ENCODE peak calls at places on chromosomes 2 and 18, in nine cellular contexts. One of them, this sample, is unnamed.

GRCh38 chr2:186755066-186755465 is 61.2 kb downstream of the FAM171B start:
- DNase-seq in fibroblast of mammary gland: peak; percentile 54
- DNase-seq in GM13976: no peak
- DNase-seq in tibial nerve: no peak
- DNase-seq in choroid plexus epithelial cell: peak; percentile 70
- DNase-seq in foreskin keratinocyte: no peak
- DNase-seq in stomach: no peak
- DNase-seq in IMR-90: peak; percentile 36
- DNase-seq in PC-9: no peak
- DNase-seq in this sample: peak; percentile 36

GRCh38 chr2:201881382-201881720 is 75.0 kb downstream of the CDK15 start:
- DNase-seq in fibroblast of mammary gland: peak; percentile 61
- DNase-seq in GM13976: no peak
- DNase-seq in tibial nerve: no peak
- DNase-seq in choroid plexus epithelial cell: no peak
- DNase-seq in foreskin keratinocyte: no peak
- DNase-seq in stomach: no peak
- DNase-seq in IMR-90: peak; percentile 50
- DNase-seq in PC-9: no peak
- DNase-seq in this sample: no peak

GRCh38 chr18:68759308-68759707 is 38.6 kb upstream of the CCDC102B start:
- DNase-seq in fibroblast of mammary gland: no peak
- DNase-seq in GM13976: no peak
- DNase-seq in tibial nerve: no peak
- DNase-seq in choroid plexus epithelial cell: no peak
- DNase-seq in foreskin keratinocyte: no peak
- DNase-seq in stomach: no peak
- DNase-seq in IMR-90: no peak
- DNase-seq in PC-9: no peak
- DNase-seq in this sample: no peak

GRCh38 chr2:102892693-102893290 is 131.0 kb downstream of the TMEM182 start:
- DNase-seq in fibroblast of mammary gland: no peak
- DNase-seq in GM13976: no peak
- DNase-seq in tibial nerve: no peak
- DNase-seq in choroid plexus epithelial cell: no peak
- DNase-seq in foreskin keratinocyte: no peak
- DNase-seq in stomach: no peak
- DNase-seq in IMR-90: no peak
- DNase-seq in PC-9: no peak
- DNase-seq in this sample: no peak

GRCh38 chr2:17813742-17814458 is 2.4 kb upstream of the MSGN1 start:
- DNase-seq in fibroblast of mammary gland: peak; percentile 70
- DNase-seq in GM13976: peak; percentile 67
- DNase-seq in tibial nerve: no peak
- DNase-seq in choroid plexus epithelial cell: peak; percentile 21
- DNase-seq in foreskin keratinocyte: peak; percentile 44
- DNase-seq in stomach: no peak
- DNase-seq in IMR-90: no peak
- DNase-seq in PC-9: no peak
- DNase-seq in this sample: peak; percentile 87

GRCh38 chr2:40746150-40746549 is 294.3 kb upstream of the SLC8A1 start:
- DNase-seq in fibroblast of mammary gland: no peak
- DNase-seq in GM13976: no peak
- DNase-seq in tibial nerve: no peak
- DNase-seq in choroid plexus epithelial cell: no peak
- DNase-seq in foreskin keratinocyte: no peak
- DNase-seq in stomach: no peak
- DNase-seq in IMR-90: no peak
- DNase-seq in PC-9: no peak
- DNase-seq in this sample: no peak

GRCh38 chr2:1864981-1865421 is 120.7 kb upstream of the PXDN start:
- DNase-seq in fibroblast of mammary gland: no peak
- DNase-seq in GM13976: no peak
- DNase-seq in tibial nerve: no peak
- DNase-seq in choroid plexus epithelial cell: no peak
- DNase-seq in foreskin keratinocyte: no peak
- DNase-seq in stomach: no peak
- DNase-seq in IMR-90: no peak
- DNase-seq in PC-9: no peak
- DNase-seq in this sample: peak; percentile 34

GRCh38 chr2:147600223-147600622 is 244.6 kb upstream of the ACVR2A start:
- DNase-seq in fibroblast of mammary gland: no peak
- DNase-seq in GM13976: no peak
- DNase-seq in tibial nerve: no peak
- DNase-seq in choroid plexus epithelial cell: no peak
- DNase-seq in foreskin keratinocyte: no peak
- DNase-seq in stomach: no peak
- DNase-seq in IMR-90: no peak
- DNase-seq in PC-9: no peak
- DNase-seq in this sample: no peak

GRCh38 chr2:71617266-71617665 is 163.9 kb downstream of the DYSF start:
- DNase-seq in fibroblast of mammary gland: no peak
- DNase-seq in GM13976: no peak
- DNase-seq in tibial nerve: no peak
- DNase-seq in choroid plexus epithelial cell: no peak
- DNase-seq in foreskin keratinocyte: no peak
- DNase-seq in stomach: peak; percentile 14
- DNase-seq in IMR-90: no peak
- DNase-seq in PC-9: no peak
- DNase-seq in this sample: peak; percentile 70

GRCh38 chr18:9731380-9731779 is 23.3 kb downstream of the RAB31 start:
- DNase-seq in fibroblast of mammary gland: peak; percentile 92
- DNase-seq in GM13976: no peak
- DNase-seq in tibial nerve: no peak
- DNase-seq in choroid plexus epithelial cell: peak; percentile 80
- DNase-seq in foreskin keratinocyte: peak; percentile 96
- DNase-seq in stomach: no peak
- DNase-seq in IMR-90: peak; percentile 88
- DNase-seq in PC-9: no peak
- DNase-seq in this sample: peak; percentile 90

GRCh38 chr2:24511894-24512293 is 20.8 kb downstream of the NCOA1 start:
- DNase-seq in fibroblast of mammary gland: no peak
- DNase-seq in GM13976: no peak
- DNase-seq in tibial nerve: no peak
- DNase-seq in choroid plexus epithelial cell: no peak
- DNase-seq in foreskin keratinocyte: no peak
- DNase-seq in stomach: no peak
- DNase-seq in IMR-90: no peak
- DNase-seq in PC-9: no peak
- DNase-seq in this sample: no peak

GRCh38 chr18:77004555-77005380 is 127.8 kb downstream of the MBP start:
- DNase-seq in fibroblast of mammary gland: no peak
- DNase-seq in GM13976: no peak
- DNase-seq in tibial nerve: no peak
- DNase-seq in choroid plexus epithelial cell: no peak
- DNase-seq in foreskin keratinocyte: no peak
- DNase-seq in stomach: no peak
- DNase-seq in IMR-90: no peak
- DNase-seq in PC-9: no peak
- DNase-seq in this sample: no peak

GRCh38 chr2:240714747-240715725 is 23.4 kb downstream of the AQP12A start:
- DNase-seq in fibroblast of mammary gland: no peak
- DNase-seq in GM13976: no peak
- DNase-seq in tibial nerve: no peak
- DNase-seq in choroid plexus epithelial cell: no peak
- DNase-seq in foreskin keratinocyte: no peak
- DNase-seq in stomach: no peak
- DNase-seq in IMR-90: no peak
- DNase-seq in PC-9: no peak
- DNase-seq in this sample: no peak

GRCh38 chr2:149597050-149598013 is 9.8 kb upstream of the MMADHC start:
- DNase-seq in fibroblast of mammary gland: peak; percentile 95
- DNase-seq in GM13976: peak; percentile 39
- DNase-seq in tibial nerve: no peak
- DNase-seq in choroid plexus epithelial cell: peak; percentile 95
- DNase-seq in foreskin keratinocyte: peak; percentile 88
- DNase-seq in stomach: peak; percentile 30
- DNase-seq in IMR-90: peak; percentile 94
- DNase-seq in PC-9: peak; percentile 50
- DNase-seq in this sample: peak; percentile 27

GRCh38 chr2:78304678-78305077 is 720.8 kb upstream of the REG3G start:
- DNase-seq in fibroblast of mammary gland: no peak
- DNase-seq in GM13976: no peak
- DNase-seq in tibial nerve: no peak
- DNase-seq in choroid plexus epithelial cell: no peak
- DNase-seq in foreskin keratinocyte: no peak
- DNase-seq in stomach: no peak
- DNase-seq in IMR-90: no peak
- DNase-seq in PC-9: no peak
- DNase-seq in this sample: no peak

GRCh38 chr2:64939332-64939917 is 49.8 kb upstream of the SLC1A4 start:
- DNase-seq in fibroblast of mammary gland: no peak
- DNase-seq in GM13976: peak; percentile 79
- DNase-seq in tibial nerve: no peak
- DNase-seq in choroid plexus epithelial cell: no peak
- DNase-seq in foreskin keratinocyte: no peak
- DNase-seq in stomach: no peak
- DNase-seq in IMR-90: no peak
- DNase-seq in PC-9: no peak
- DNase-seq in this sample: peak; percentile 35

GRCh38 chr2:211331736-211332135 is 775.3 kb downstream of the CPS1 start:
- DNase-seq in fibroblast of mammary gland: no peak
- DNase-seq in GM13976: no peak
- DNase-seq in tibial nerve: no peak
- DNase-seq in choroid plexus epithelial cell: no peak
- DNase-seq in foreskin keratinocyte: no peak
- DNase-seq in stomach: no peak
- DNase-seq in IMR-90: no peak
- DNase-seq in PC-9: no peak
- DNase-seq in this sample: no peak

DNA sequence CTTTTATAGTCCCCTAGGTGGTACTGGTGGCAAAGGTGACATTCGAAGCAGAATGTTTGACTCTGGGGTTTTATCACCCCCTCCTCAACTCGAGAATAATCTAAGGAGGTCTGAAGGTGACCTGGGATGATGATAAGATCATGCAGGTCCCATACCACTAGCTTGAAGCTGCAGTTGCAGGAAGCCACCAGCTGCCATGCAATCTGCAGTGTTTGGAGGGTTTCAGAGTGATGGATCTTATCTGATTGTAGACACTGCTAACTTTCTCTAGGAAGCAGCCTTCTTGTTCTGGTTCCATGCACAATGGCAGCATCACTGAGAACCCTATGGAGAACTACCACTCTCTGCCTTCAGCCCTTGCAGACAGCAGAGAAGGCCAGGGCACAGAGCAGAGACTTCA is 59.4 kb upstream of the LRPPRC start:
- DNase-seq in fibroblast of mammary gland: no peak
- DNase-seq in GM13976: no peak
- DNase-seq in tibial nerve: no peak
- DNase-seq in choroid plexus epithelial cell: no peak
- DNase-seq in foreskin keratinocyte: no peak
- DNase-seq in stomach: no peak
- DNase-seq in IMR-90: no peak
- DNase-seq in PC-9: no peak
- DNase-seq in this sample: no peak
- TF ChIP-seq CTCF in fibroblast of mammary gland: no peak
- TF ChIP-seq CTCF in GM13976: no peak
- TF ChIP-seq CTCF in tibial nerve: no peak
- TF ChIP-seq CTCF in choroid plexus epithelial cell: no peak
- TF ChIP-seq CTCF in foreskin keratinocyte: no peak
- TF ChIP-seq CTCF in stomach: no peak
- TF ChIP-seq CTCF in IMR-90: no peak
- TF ChIP-seq CTCF in PC-9: no peak
- TF ChIP-seq CTCF in this sample: no peak

DNA sequence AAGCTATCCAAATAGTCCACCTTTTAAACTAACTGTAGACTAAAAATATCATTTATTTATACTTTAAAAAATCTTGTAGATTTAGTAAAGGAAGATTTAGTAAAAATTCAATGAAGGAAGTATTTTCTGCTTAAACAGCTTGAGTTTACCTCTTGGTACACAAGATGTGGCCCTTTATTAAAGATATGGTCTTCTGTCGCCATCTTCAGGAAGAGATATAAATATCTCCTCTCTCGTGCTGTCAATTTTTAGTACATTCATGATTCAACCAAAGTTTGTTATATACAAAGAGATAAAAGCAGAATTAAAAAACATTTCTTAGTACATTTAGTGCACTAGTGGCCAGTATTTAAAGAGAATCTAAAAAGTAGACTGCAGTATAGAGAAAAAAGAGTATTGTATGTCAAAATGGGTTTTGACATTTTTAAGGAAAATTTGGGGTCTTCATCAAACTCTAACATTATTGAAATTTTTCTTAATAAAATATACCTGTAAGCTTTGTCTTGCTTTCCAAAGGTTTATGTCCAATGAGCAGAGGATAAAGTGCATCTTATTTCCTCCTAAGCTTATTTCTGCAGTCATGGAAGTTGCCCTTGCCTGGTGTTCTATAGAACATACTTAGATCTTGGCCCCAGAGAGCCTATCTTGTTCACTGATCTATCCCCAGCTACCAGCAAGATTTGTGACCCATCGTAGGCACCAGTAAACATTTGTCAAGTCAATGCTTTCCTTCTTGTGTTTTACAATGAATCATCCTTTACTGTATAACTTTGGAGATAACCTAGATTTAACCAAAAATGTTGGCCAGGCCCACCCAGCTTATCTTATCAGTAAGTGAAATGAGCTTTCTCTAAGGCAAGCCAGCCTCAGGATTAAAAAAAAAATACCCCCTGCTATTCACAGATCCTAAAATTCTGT is 18.5 kb upstream of the EML6 start:
- DNase-seq in fibroblast of mammary gland: peak; percentile 76
- DNase-seq in GM13976: peak; percentile 60
- DNase-seq in tibial nerve: no peak
- DNase-seq in choroid plexus epithelial cell: peak; percentile 85
- DNase-seq in foreskin keratinocyte: peak; percentile 48
- DNase-seq in stomach: no peak
- DNase-seq in IMR-90: peak; percentile 77
- DNase-seq in PC-9: no peak
- DNase-seq in this sample: no peak
- TF ChIP-seq CTCF in fibroblast of mammary gland: peak; percentile 62
- TF ChIP-seq CTCF in GM13976: peak; percentile 21
- TF ChIP-seq CTCF in tibial nerve: peak; percentile 57
- TF ChIP-seq CTCF in choroid plexus epithelial cell: peak; percentile 52
- TF ChIP-seq CTCF in foreskin keratinocyte: peak; percentile 85
- TF ChIP-seq CTCF in stomach: peak; percentile 34
- TF ChIP-seq CTCF in IMR-90: peak; percentile 81
- TF ChIP-seq CTCF in PC-9: peak; percentile 91
- TF ChIP-seq CTCF in this sample: peak; percentile 66

GRCh38 chr2:179340678-179341077 is 76.0 kb upstream of the SESTD1 start:
- DNase-seq in fibroblast of mammary gland: peak; percentile 67
- DNase-seq in GM13976: no peak
- DNase-seq in tibial nerve: no peak
- DNase-seq in choroid plexus epithelial cell: peak; percentile 85
- DNase-seq in foreskin keratinocyte: peak; percentile 33
- DNase-seq in stomach: no peak
- DNase-seq in IMR-90: peak; percentile 28
- DNase-seq in PC-9: peak; percentile 35
- DNase-seq in this sample: no peak
- TF ChIP-seq CTCF in fibroblast of mammary gland: peak; percentile 55
- TF ChIP-seq CTCF in GM13976: no peak
- TF ChIP-seq CTCF in tibial nerve: peak; percentile 19
- TF ChIP-seq CTCF in choroid plexus epithelial cell: peak; percentile 56
- TF ChIP-seq CTCF in foreskin keratinocyte: peak; percentile 67
- TF ChIP-seq CTCF in stomach: no peak
- TF ChIP-seq CTCF in IMR-90: peak; percentile 41
- TF ChIP-seq CTCF in PC-9: peak; percentile 72
- TF ChIP-seq CTCF in this sample: peak; percentile 48

DNA sequence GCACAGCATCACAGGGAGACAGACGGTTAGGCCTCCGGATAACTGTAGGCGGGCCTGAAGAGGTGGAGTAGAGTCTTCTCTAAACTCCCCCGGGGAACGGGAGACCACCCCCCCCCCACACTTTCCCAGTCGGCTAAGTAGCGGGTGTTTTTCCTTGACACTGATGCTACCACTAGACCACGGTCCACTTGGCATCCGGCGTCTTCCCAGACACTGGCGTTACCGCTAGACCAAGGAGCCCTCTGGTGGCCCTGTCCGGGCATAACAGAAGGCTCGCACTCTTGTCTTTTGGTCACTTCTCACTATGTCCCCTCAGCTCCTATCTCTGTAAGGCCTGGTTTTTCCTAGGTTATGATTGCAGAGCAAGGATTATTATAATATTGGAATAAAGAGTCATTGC is 25.7 kb upstream of the NCL start:
- DNase-seq in fibroblast of mammary gland: peak; percentile 20
- DNase-seq in GM13976: no peak
- DNase-seq in tibial nerve: no peak
- DNase-seq in choroid plexus epithelial cell: peak; percentile 8
- DNase-seq in foreskin keratinocyte: no peak
- DNase-seq in stomach: peak; percentile 30
- DNase-seq in IMR-90: no peak
- DNase-seq in PC-9: peak; percentile 48
- DNase-seq in this sample: no peak
- TF ChIP-seq CTCF in fibroblast of mammary gland: peak; percentile 32
- TF ChIP-seq CTCF in GM13976: no peak
- TF ChIP-seq CTCF in tibial nerve: no peak
- TF ChIP-seq CTCF in choroid plexus epithelial cell: peak; percentile 52
- TF ChIP-seq CTCF in foreskin keratinocyte: peak; percentile 51
- TF ChIP-seq CTCF in stomach: no peak
- TF ChIP-seq CTCF in IMR-90: peak; percentile 23
- TF ChIP-seq CTCF in PC-9: peak; percentile 54
- TF ChIP-seq CTCF in this sample: peak; percentile 33